ENCODE peak calls at places on chromosomes 1 and 21, in six cellular contexts. U is thoracic aorta, V is A549, F is DND-41, G is lower lobe of right lung, H is BJ. P is an unnamed sample.
A peak's percentile ranks its signal among the peaks of the same experiment; 100 is the strongest.

GRCh38 chr1:14598498-14599172 is at the start of gene KAZN:
- DNase-seq in U (no peak), V (no peak), F (peak; percentile 72), G (peak; percentile 47), H (no peak), P (no peak)

GRCh38 chr1:145892486-145893087 is 6.9 kb upstream of the ANKRD35 start:
- DNase-seq in U (no peak), V (peak; percentile 9), F (no peak), G (no peak), H (no peak), P (peak; percentile 87)

GRCh38 chr1:119838255-119838654 is 27.0 kb upstream of the REG4 start:
- DNase-seq in U (no peak), V (no peak), F (no peak), G (no peak), H (no peak), P (no peak)

GRCh38 chr1:31651025-31651424 is 6.3 kb upstream of the PEF1 start:
- DNase-seq in U (no peak), V (no peak), F (no peak), G (no peak), H (no peak), P (peak; percentile 70)

GRCh38 chr1:22387888-22388564 is 63.6 kb upstream of the ZBTB40 start:
- DNase-seq in U (no peak), V (no peak), F (no peak), G (no peak), H (no peak), P (peak; percentile 35)

GRCh38 chr21:43196789-43197188 is 28.0 kb downstream of the CRYAA start:
- DNase-seq in U (no peak), V (no peak), F (no peak), G (no peak), H (no peak), P (no peak)

GRCh38 chr1:100734716-100735115 is 15.2 kb downstream of the VCAM1 start:
- DNase-seq in U (no peak), V (peak; percentile 23), F (no peak), G (no peak), H (peak; percentile 87), P (peak; percentile 96)

GRCh38 chr1:197399691-197400521 is 131.9 kb downstream of the CRB1 start:
- DNase-seq in U (no peak), V (peak; percentile 69), F (peak; percentile 44), G (no peak), H (no peak), P (peak; percentile 64)

GRCh38 chr1:76291186-76291585 is 216.6 kb downstream of the ST6GALNAC3 start:
- DNase-seq in U (no peak), V (no peak), F (no peak), G (peak; percentile 37), H (no peak), P (no peak)

GRCh38 chr1:22291926-22292788 is 149.3 kb upstream of the WNT4 start:
- DNase-seq in U (no peak), V (no peak), F (no peak), G (no peak), H (no peak), P (no peak)

GRCh38 chr1:169885207-169885606 is 8.5 kb downstream of the SCYL3 start:
- DNase-seq in U (no peak), V (no peak), F (no peak), G (no peak), H (no peak), P (peak; percentile 31)

GRCh38 chr1:44021581-44022321 is 9.5 kb downstream of the SLC6A9 start:
- DNase-seq in U (no peak), V (no peak), F (no peak), G (no peak), H (no peak), P (no peak)

GRCh38 chr1:119080586-119080985 is 59.9 kb downstream of the WARS2 start:
- DNase-seq in U (no peak), V (no peak), F (no peak), G (no peak), H (peak; percentile 80), P (peak; percentile 97)

GRCh38 chr1:211133393-211133840 is 531 bp downstream of the KCNH1 start:
- DNase-seq in U (no peak), V (no peak), F (no peak), G (no peak), H (no peak), P (no peak)

GRCh38 chr1:92299477-92300125 is 742 bp downstream of the RPAP2 start:
- DNase-seq in U (no peak), V (no peak), F (no peak), G (no peak), H (no peak), P (peak; percentile 18)

GRCh38 chr1:6970256-6970655 is 185.0 kb downstream of the CAMTA1 start:
- DNase-seq in U (no peak), V (no peak), F (no peak), G (no peak), H (no peak), P (no peak)

GRCh38 chr1:222618880-222619321 is 1.0 kb downstream of the MIA3 start:
- DNase-seq in U (no peak), V (no peak), F (peak; percentile 26), G (no peak), H (no peak), P (peak; percentile 44)

GRCh38 chr1:93681095-93681548 is 515 bp downstream of the BCAR3 start:
- DNase-seq in U (no peak), V (no peak), F (no peak), G (peak; percentile 49), H (no peak), P (no peak)

GRCh38 chr1:63327417-63328139 is 5.2 kb downstream of the FOXD3 start:
- DNase-seq in U (no peak), V (peak; percentile 72), F (peak; percentile 31), G (peak; percentile 72), H (no peak), P (peak; percentile 62)

GRCh38 chr1:147598631-147599361 is 57.5 kb downstream of the BCL9 start:
- DNase-seq in U (no peak), V (no peak), F (peak; percentile 63), G (peak; percentile 66), H (no peak), P (no peak)

GRCh38 chr1:38640371-38640770 is 219.2 kb downstream of the RRAGC start:
- DNase-seq in U (no peak), V (no peak), F (no peak), G (no peak), H (no peak), P (no peak)

GRCh38 chr1:215497516-215497915 is 69.6 kb upstream of the KCTD3 start:
- DNase-seq in U (no peak), V (no peak), F (no peak), G (no peak), H (no peak), P (no peak)

GRCh38 chr1:219664310-219665029 is 51.6 kb upstream of the ZC3H11B start:
- DNase-seq in U (no peak), V (no peak), F (no peak), G (no peak), H (no peak), P (no peak)

GRCh38 chr1:219660666-219661463 is 48.0 kb upstream of the ZC3H11B start:
- DNase-seq in U (peak; percentile 59), V (peak; percentile 93), F (no peak), G (peak; percentile 86), H (peak; percentile 34), P (peak; percentile 95)

GRCh38 chr1:219659005-219659632 is 46.2 kb upstream of the ZC3H11B start:
- DNase-seq in U (no peak), V (no peak), F (no peak), G (no peak), H (no peak), P (peak; percentile 92)

GRCh38 chr1:219659682-219660081 is 46.8 kb upstream of the ZC3H11B start:
- DNase-seq in U (no peak), V (peak; percentile 21), F (no peak), G (no peak), H (peak; percentile 26), P (peak; percentile 72)

DNA sequence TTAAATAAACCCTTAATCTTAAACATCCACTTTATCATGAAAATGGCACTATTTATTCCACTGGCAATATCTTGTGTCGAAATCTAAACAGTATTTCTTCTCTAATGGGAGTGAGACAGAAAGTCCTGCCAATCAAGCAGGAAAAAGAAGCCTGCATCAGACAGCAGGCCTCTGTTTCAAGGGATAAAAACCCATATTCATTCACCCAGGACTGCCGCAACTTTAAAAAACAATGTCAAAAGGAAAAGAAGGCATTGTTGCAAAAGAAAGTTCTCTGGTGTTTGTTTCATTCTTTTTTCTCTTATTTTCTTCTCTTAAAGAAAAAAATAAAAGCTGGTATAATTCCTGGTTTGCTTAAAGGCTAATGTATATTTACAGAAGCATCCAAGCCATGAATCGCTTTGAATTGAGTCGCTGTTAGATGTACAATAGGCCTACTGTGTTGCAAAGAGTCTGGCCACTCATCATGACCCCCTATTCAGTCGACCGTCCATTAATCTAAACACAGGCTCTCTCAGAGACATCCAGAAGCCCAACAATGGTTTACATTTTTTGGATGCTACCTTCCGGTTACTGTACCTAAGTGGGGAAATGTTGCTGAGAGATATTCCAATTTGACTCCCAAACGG is 48.7 kb upstream of the ZC3H11B start:
- DNase-seq in U (no peak), V (no peak), F (no peak), G (no peak), H (no peak), P (no peak)
- H3K4me3 ChIP-seq in U (no peak overlapping the region), V (no peak overlapping the region), F (no peak overlapping the region), G (no peak overlapping the region), H (no peak overlapping the region), P (no peak overlapping the region)

GRCh38 chr1:17757426-17757825 is 2.3 kb downstream of the ACTL8 start:
- DNase-seq in U (no peak), V (no peak), F (no peak), G (no peak), H (no peak), P (no peak)

GRCh38 chr1:17755120-17755519 is at the start of gene ACTL8:
- DNase-seq in U (no peak), V (peak; percentile 44), F (peak; percentile 20), G (peak; percentile 24), H (no peak), P (no peak)

GRCh38 chr1:17763995-17764394 is 8.9 kb downstream of the ACTL8 start:
- DNase-seq in U (no peak), V (no peak), F (no peak), G (no peak), H (no peak), P (no peak)

GRCh38 chr1:17762313-17762712 is 7.2 kb downstream of the ACTL8 start:
- DNase-seq in U (no peak), V (no peak), F (no peak), G (no peak), H (no peak), P (no peak)

DNA sequence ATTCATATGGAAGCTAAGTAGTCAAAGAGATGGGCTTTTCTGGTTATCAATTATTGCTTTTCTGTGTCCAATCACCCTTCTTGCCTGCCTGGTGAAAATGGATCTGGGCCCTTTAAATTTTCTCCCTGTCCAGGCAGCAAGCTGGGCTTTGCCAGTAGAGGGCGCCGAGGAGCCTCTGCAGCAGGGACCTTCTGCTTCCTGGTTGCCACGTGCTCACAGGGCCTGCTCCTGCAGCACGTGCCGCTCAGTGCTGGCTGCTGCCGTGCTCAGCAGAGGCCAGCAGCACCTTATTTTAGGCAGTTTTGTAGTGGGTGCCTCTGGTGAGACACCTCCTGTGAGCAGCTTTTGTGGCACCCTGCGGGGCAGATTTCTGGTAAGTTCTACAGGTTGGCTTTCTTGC is 4.0 kb downstream of the ACTL8 start:
- DNase-seq in U (no peak), V (peak; percentile 54), F (peak; percentile 26), G (peak; percentile 26), H (no peak), P (no peak)
- TF ChIP-seq CTCF in U (no peak), V (peak; percentile 20), F (peak; percentile 56), G (no peak), H (peak; percentile 23), P (peak; percentile 17)

GRCh38 chr21:25508364-25508763 is 98.9 kb downstream of the MRPL39 start:
- DNase-seq in U (no peak), V (no peak), F (no peak), G (no peak), H (no peak), P (no peak)
- H3K4me3 ChIP-seq in U (no peak overlapping the region), V (no peak overlapping the region), F (no peak overlapping the region), G (no peak overlapping the region), H (no peak overlapping the region), P (no peak overlapping the region)

GRCh38 chr1:190413142-190413541 is 64.5 kb downstream of the BRINP3 start:
- DNase-seq in U (no peak), V (no peak), F (no peak), G (no peak), H (no peak), P (no peak)
- TF ChIP-seq CTCF in U (no peak), V (no peak), F (no peak), G (no peak), H (no peak), P (no peak)